ENCODE peak calls at places on chromosome 5, in seven cellular contexts. One of them, this sample, is unnamed.

GRCh38 chr5:10645146-10645545 is 81.3 kb downstream of the ANKRD33B start:
- DNase-seq in NCI-H1092 treated with DMSO at 0.1 percent for 48 hours: no peak
- DNase-seq in MCF 10A: no peak
- DNase-seq in HT1080: peak
- DNase-seq in NCI-H1436: no peak
- DNase-seq in IMR-90: no peak
- DNase-seq in uterus: no peak
- DNase-seq in this sample: no peak

GRCh38 chr5:164235176-164235914 is 729.9 kb downstream of the MAT2B start:
- DNase-seq in NCI-H1092 treated with DMSO at 0.1 percent for 48 hours: no peak
- DNase-seq in MCF 10A: peak
- DNase-seq in HT1080: peak
- DNase-seq in NCI-H1436: no peak
- DNase-seq in IMR-90: peak
- DNase-seq in uterus: no peak
- DNase-seq in this sample: no peak

GRCh38 chr5:10469253-10470030 is 27.8 kb downstream of the ROPN1L start:
- DNase-seq in NCI-H1092 treated with DMSO at 0.1 percent for 48 hours: no peak
- DNase-seq in MCF 10A: no peak
- DNase-seq in HT1080: peak
- DNase-seq in NCI-H1436: no peak
- DNase-seq in IMR-90: peak
- DNase-seq in uterus: no peak
- DNase-seq in this sample: no peak

GRCh38 chr5:76804266-76804665 is 14.6 kb upstream of the F2RL1 start:
- DNase-seq in NCI-H1092 treated with DMSO at 0.1 percent for 48 hours: no peak
- DNase-seq in MCF 10A: peak
- DNase-seq in HT1080: no peak
- DNase-seq in NCI-H1436: no peak
- DNase-seq in IMR-90: no peak
- DNase-seq in uterus: no peak
- DNase-seq in this sample: no peak

GRCh38 chr5:150164640-150165039 is 1.9 kb upstream of the CDX1 start:
- DNase-seq in NCI-H1092 treated with DMSO at 0.1 percent for 48 hours: no peak
- DNase-seq in MCF 10A: no peak
- DNase-seq in HT1080: no peak
- DNase-seq in NCI-H1436: no peak
- DNase-seq in IMR-90: peak
- DNase-seq in uterus: peak
- DNase-seq in this sample: no peak

GRCh38 chr5:17314907-17315471 is 97.6 kb downstream of the BASP1 start:
- DNase-seq in NCI-H1092 treated with DMSO at 0.1 percent for 48 hours: peak
- DNase-seq in MCF 10A: peak
- DNase-seq in HT1080: no peak
- DNase-seq in NCI-H1436: peak
- DNase-seq in IMR-90: no peak
- DNase-seq in uterus: no peak
- DNase-seq in this sample: no peak

GRCh38 chr5:10626473-10627013 is 62.7 kb downstream of the ANKRD33B start:
- DNase-seq in NCI-H1092 treated with DMSO at 0.1 percent for 48 hours: no peak
- DNase-seq in MCF 10A: no peak
- DNase-seq in HT1080: no peak
- DNase-seq in NCI-H1436: no peak
- DNase-seq in IMR-90: peak
- DNase-seq in uterus: no peak
- DNase-seq in this sample: peak

GRCh38 chr5:7321724-7322123 is 74.2 kb upstream of the ADCY2 start:
- DNase-seq in NCI-H1092 treated with DMSO at 0.1 percent for 48 hours: no peak
- DNase-seq in MCF 10A: no peak
- DNase-seq in HT1080: peak
- DNase-seq in NCI-H1436: no peak
- DNase-seq in IMR-90: no peak
- DNase-seq in uterus: no peak
- DNase-seq in this sample: peak

GRCh38 chr5:107431998-107432397 is 238.7 kb downstream of the EFNA5 start:
- DNase-seq in NCI-H1092 treated with DMSO at 0.1 percent for 48 hours: no peak
- DNase-seq in MCF 10A: peak
- DNase-seq in HT1080: peak
- DNase-seq in NCI-H1436: no peak
- DNase-seq in IMR-90: peak
- DNase-seq in uterus: no peak
- DNase-seq in this sample: peak

GRCh38 chr5:134964359-134965270 is 3.1 kb upstream of the CATSPER3 start:
- DNase-seq in NCI-H1092 treated with DMSO at 0.1 percent for 48 hours: no peak
- DNase-seq in MCF 10A: no peak
- DNase-seq in HT1080: no peak
- DNase-seq in NCI-H1436: no peak
- DNase-seq in IMR-90: no peak
- DNase-seq in uterus: no peak
- DNase-seq in this sample: no peak

GRCh38 chr5:72108200-72109050 is 1.1 kb downstream of the MAP1B start:
- DNase-seq in NCI-H1092 treated with DMSO at 0.1 percent for 48 hours: peak
- DNase-seq in MCF 10A: peak
- DNase-seq in HT1080: peak
- DNase-seq in NCI-H1436: peak
- DNase-seq in IMR-90: peak
- DNase-seq in uterus: peak
- DNase-seq in this sample: peak

GRCh38 chr5:170631471-170632195 is 127.8 kb downstream of the KCNIP1 start:
- DNase-seq in NCI-H1092 treated with DMSO at 0.1 percent for 48 hours: no peak
- DNase-seq in MCF 10A: peak
- DNase-seq in HT1080: no peak
- DNase-seq in NCI-H1436: no peak
- DNase-seq in IMR-90: no peak
- DNase-seq in uterus: no peak
- DNase-seq in this sample: no peak

GRCh38 chr5:5383461-5383860 is 39.0 kb upstream of the ICE1 start:
- DNase-seq in NCI-H1092 treated with DMSO at 0.1 percent for 48 hours: no peak
- DNase-seq in MCF 10A: no peak
- DNase-seq in HT1080: no peak
- DNase-seq in NCI-H1436: no peak
- DNase-seq in IMR-90: no peak
- DNase-seq in uterus: no peak
- DNase-seq in this sample: no peak

GRCh38 chr5:35158627-35159369 is 71.5 kb downstream of the PRLR start:
- DNase-seq in NCI-H1092 treated with DMSO at 0.1 percent for 48 hours: no peak
- DNase-seq in MCF 10A: no peak
- DNase-seq in HT1080: no peak
- DNase-seq in NCI-H1436: no peak
- DNase-seq in IMR-90: no peak
- DNase-seq in uterus: no peak
- DNase-seq in this sample: no peak

GRCh38 chr5:179623906-179624741 is 653 bp upstream of the HNRNPH1 start:
- DNase-seq in NCI-H1092 treated with DMSO at 0.1 percent for 48 hours: no peak
- DNase-seq in MCF 10A: peak
- DNase-seq in HT1080: peak
- DNase-seq in NCI-H1436: no peak
- DNase-seq in IMR-90: peak
- DNase-seq in uterus: peak
- DNase-seq in this sample: peak

GRCh38 chr5:78633710-78634109 is 14.9 kb downstream of the LHFPL2 start:
- DNase-seq in NCI-H1092 treated with DMSO at 0.1 percent for 48 hours: no peak
- DNase-seq in MCF 10A: no peak
- DNase-seq in HT1080: peak
- DNase-seq in NCI-H1436: no peak
- DNase-seq in IMR-90: peak
- DNase-seq in uterus: no peak
- DNase-seq in this sample: no peak

GRCh38 chr5:8327016-8327415 is 458.1 kb downstream of the MTRR start:
- DNase-seq in NCI-H1092 treated with DMSO at 0.1 percent for 48 hours: no peak
- DNase-seq in MCF 10A: no peak
- DNase-seq in HT1080: no peak
- DNase-seq in NCI-H1436: no peak
- DNase-seq in IMR-90: no peak
- DNase-seq in uterus: no peak
- DNase-seq in this sample: no peak

GRCh38 chr5:80960531-80961375 is 590 bp downstream of the RASGRF2 start:
- DNase-seq in NCI-H1092 treated with DMSO at 0.1 percent for 48 hours: no peak
- DNase-seq in MCF 10A: no peak
- DNase-seq in HT1080: peak
- DNase-seq in NCI-H1436: no peak
- DNase-seq in IMR-90: peak
- DNase-seq in uterus: peak
- DNase-seq in this sample: peak

GRCh38 chr5:60959156-60959555 is 14.2 kb downstream of the NDUFAF2 start:
- DNase-seq in NCI-H1092 treated with DMSO at 0.1 percent for 48 hours: peak
- DNase-seq in MCF 10A: peak
- DNase-seq in HT1080: peak
- DNase-seq in NCI-H1436: no peak
- DNase-seq in IMR-90: peak
- DNase-seq in uterus: no peak
- DNase-seq in this sample: no peak

GRCh38 chr5:132086277-132086794 is 12.7 kb downstream of the CSF2 start:
- DNase-seq in NCI-H1092 treated with DMSO at 0.1 percent for 48 hours: no peak
- DNase-seq in MCF 10A: peak
- DNase-seq in HT1080: peak
- DNase-seq in NCI-H1436: no peak
- DNase-seq in IMR-90: peak
- DNase-seq in uterus: no peak
- DNase-seq in this sample: peak

GRCh38 chr5:173535166-173535975 is 81.1 kb downstream of the BOD1 start:
- DNase-seq in NCI-H1092 treated with DMSO at 0.1 percent for 48 hours: no peak
- DNase-seq in MCF 10A: no peak
- DNase-seq in HT1080: no peak
- DNase-seq in NCI-H1436: no peak
- DNase-seq in IMR-90: peak
- DNase-seq in uterus: no peak
- DNase-seq in this sample: no peak

GRCh38 chr5:1016036-1016435 is 7.4 kb downstream of the NKD2 start:
- DNase-seq in NCI-H1092 treated with DMSO at 0.1 percent for 48 hours: no peak
- DNase-seq in MCF 10A: no peak
- DNase-seq in HT1080: no peak
- DNase-seq in NCI-H1436: no peak
- DNase-seq in IMR-90: no peak
- DNase-seq in uterus: no peak
- DNase-seq in this sample: no peak

GRCh38 chr5:77590347-77590746 is 48.2 kb downstream of the OTP start:
- DNase-seq in NCI-H1092 treated with DMSO at 0.1 percent for 48 hours: no peak
- DNase-seq in MCF 10A: no peak
- DNase-seq in HT1080: no peak
- DNase-seq in NCI-H1436: no peak
- DNase-seq in IMR-90: no peak
- DNase-seq in uterus: no peak
- DNase-seq in this sample: no peak

GRCh38 chr5:143824851-143825720 is 13.1 kb downstream of the HMHB1 start:
- DNase-seq in NCI-H1092 treated with DMSO at 0.1 percent for 48 hours: peak
- DNase-seq in MCF 10A: peak
- DNase-seq in HT1080: peak
- DNase-seq in NCI-H1436: peak
- DNase-seq in IMR-90: peak
- DNase-seq in uterus: peak
- DNase-seq in this sample: peak

GRCh38 chr5:161783297-161783696 is 64.6 kb upstream of the GABRA1 start:
- DNase-seq in NCI-H1092 treated with DMSO at 0.1 percent for 48 hours: no peak
- DNase-seq in MCF 10A: no peak
- DNase-seq in HT1080: no peak
- DNase-seq in NCI-H1436: no peak
- DNase-seq in IMR-90: no peak
- DNase-seq in uterus: no peak
- DNase-seq in this sample: no peak

GRCh38 chr5:131974622-131974955 is 29.1 kb upstream of the MEIKIN start:
- DNase-seq in NCI-H1092 treated with DMSO at 0.1 percent for 48 hours: no peak
- DNase-seq in MCF 10A: no peak
- DNase-seq in HT1080: no peak
- DNase-seq in NCI-H1436: no peak
- DNase-seq in IMR-90: no peak
- DNase-seq in uterus: no peak
- DNase-seq in this sample: no peak

GRCh38 chr5:100827481-100827889 is 75.6 kb downstream of the ST8SIA4 start:
- DNase-seq in NCI-H1092 treated with DMSO at 0.1 percent for 48 hours: peak
- DNase-seq in MCF 10A: peak
- DNase-seq in HT1080: peak
- DNase-seq in NCI-H1436: peak
- DNase-seq in IMR-90: no peak
- DNase-seq in uterus: no peak
- DNase-seq in this sample: no peak

This sample was measured in AG08396.